ENCODE peak calls at places on chromosome 17, in nine cellular contexts. N, I, O, S, H, X, B, K and P are unnamed samples.

GRCh38 chr17:78357687-78358537 is 2.0 kb downstream of the SOCS3 start:
- DNase-seq in N (no peak), I (no peak), O (no peak), S (no peak), H (peak), X (no peak), B (no peak), K (no peak), P (peak)

GRCh38 chr17:4492762-4493561 is 5.7 kb upstream of the SPNS2 start:
- DNase-seq in N (no peak), I (peak), O (no peak), S (no peak), H (peak), X (peak), B (no peak), K (no peak), P (peak)

GRCh38 chr17:48500435-48501426 is 30.1 kb downstream of the HOXB1 start:
- DNase-seq in N (no peak), I (no peak), O (no peak), S (no peak), H (peak), X (no peak), B (no peak), K (no peak), P (peak)

GRCh38 chr17:40622509-40622928 is 25.1 kb downstream of the SMARCE1 start:
- DNase-seq in N (no peak), I (no peak), O (no peak), S (no peak), H (no peak), X (no peak), B (no peak), K (no peak), P (no peak)

GRCh38 chr17:57578608-57578990 is 166.5 kb downstream of the CCDC182 start:
- DNase-seq in N (no peak), I (no peak), O (no peak), S (no peak), H (no peak), X (no peak), B (peak), K (no peak), P (no peak)

GRCh38 chr17:77196251-77196650 is 55.5 kb downstream of the SEC14L1 start:
- DNase-seq in N (no peak), I (no peak), O (no peak), S (no peak), H (no peak), X (no peak), B (no peak), K (no peak), P (no peak)

GRCh38 chr17:73400915-73401545 is 89.2 kb upstream of the CDC42EP4 start:
- DNase-seq in N (no peak), I (no peak), O (no peak), S (no peak), H (peak), X (no peak), B (no peak), K (no peak), P (no peak)

GRCh38 chr17:2634361-2634960 is 41.0 kb downstream of the PAFAH1B1 start:
- DNase-seq in N (no peak), I (peak), O (no peak), S (no peak), H (peak), X (peak), B (no peak), K (no peak), P (no peak)

GRCh38 chr17:81924557-81925532 is 2.7 kb downstream of the MAFG start:
- DNase-seq in N (no peak), I (no peak), O (no peak), S (no peak), H (peak), X (no peak), B (no peak), K (no peak), P (peak)

GRCh38 chr17:5237541-5238016 is 2.9 kb upstream of the SCIMP start:
- DNase-seq in N (no peak), I (peak), O (peak), S (no peak), H (peak), X (peak), B (peak), K (no peak), P (peak)

GRCh38 chr17:46854948-46855347 is 3.6 kb downstream of the WNT9B start:
- DNase-seq in N (no peak), I (no peak), O (no peak), S (no peak), H (no peak), X (no peak), B (no peak), K (no peak), P (peak)

GRCh38 chr17:57735707-57736106 is 9.4 kb downstream of the CCDC182 start:
- DNase-seq in N (no peak), I (no peak), O (no peak), S (no peak), H (peak), X (peak), B (peak), K (no peak), P (peak)

GRCh38 chr17:17303010-17303846 is at the start of gene NT5M:
- DNase-seq in N (peak), I (peak), O (peak), S (no peak), H (peak), X (peak), B (peak), K (peak), P (peak)

GRCh38 chr17:63706346-63707102 is 6.6 kb upstream of the LIMD2 start:
- DNase-seq in N (no peak), I (no peak), O (no peak), S (no peak), H (no peak), X (no peak), B (no peak), K (no peak), P (no peak)